ENCODE peak calls at places on chromosomes 3 and 15, in nine cellular contexts. N, K, Y, I, H, S, A, O and W are unnamed samples.

GRCh38 chr3:73407572-73407971 is 217.2 kb downstream of the PDZRN3 start:
- DNase-seq in N (no peak), K (no peak), Y (no peak), I (no peak), H (no peak), S (no peak), A (no peak), O (no peak), W (no peak)

GRCh38 chr15:41950127-41950483 is 22.3 kb downstream of the EHD4 start:
- DNase-seq in N (peak), K (no peak), Y (no peak), I (no peak), H (no peak), S (no peak), A (no peak), O (no peak), W (no peak)

GRCh38 chr3:27160146-27160545 is 209.0 kb downstream of the NEK10 start:
- DNase-seq in N (no peak), K (no peak), Y (peak), I (no peak), H (no peak), S (no peak), A (no peak), O (no peak), W (no peak)

GRCh38 chr3:83684199-83684598 is 1274.6 kb upstream of the CADM2 start:
- DNase-seq in N (no peak), K (no peak), Y (no peak), I (no peak), H (no peak), S (no peak), A (no peak), O (no peak), W (no peak)

GRCh38 chr15:98599911-98600685 is 48.2 kb upstream of the IGF1R start:
- DNase-seq in N (no peak), K (no peak), Y (peak), I (peak), H (peak), S (peak), A (peak), O (peak), W (peak)

GRCh38 chr15:63236272-63236671 is 41.1 kb upstream of the APH1B start:
- DNase-seq in N (no peak), K (no peak), Y (peak), I (no peak), H (no peak), S (no peak), A (no peak), O (no peak), W (peak)

GRCh38 chr3:100155105-100155504 is 40.8 kb upstream of the FILIP1L start:
- DNase-seq in N (no peak), K (no peak), Y (peak), I (no peak), H (no peak), S (no peak), A (no peak), O (no peak), W (peak)

GRCh38 chr15:31149987-31150386 is 48.5 kb upstream of the TRPM1 start:
- DNase-seq in N (no peak), K (no peak), Y (no peak), I (no peak), H (no peak), S (no peak), A (no peak), O (no peak), W (no peak)

GRCh38 chr3:24042879-24043567 is 97.9 kb downstream of the NR1D2 start:
- DNase-seq in N (no peak), K (no peak), Y (no peak), I (no peak), H (no peak), S (no peak), A (no peak), O (no peak), W (no peak)

GRCh38 chr15:36161781-36162212 is 417.6 kb upstream of the CDIN1 start:
- DNase-seq in N (peak), K (no peak), Y (peak), I (no peak), H (no peak), S (no peak), A (no peak), O (no peak), W (peak)

GRCh38 chr3:62870321-62870720 is 4.9 kb downstream of the CADPS start:
- DNase-seq in N (no peak), K (no peak), Y (peak), I (no peak), H (no peak), S (no peak), A (no peak), O (no peak), W (no peak)

GRCh38 chr3:156353535-156353934 is 201.4 kb downstream of the SSR3 start:
- DNase-seq in N (no peak), K (no peak), Y (peak), I (no peak), H (no peak), S (no peak), A (no peak), O (no peak), W (peak)

GRCh38 chr3:112546216-112546759 is 15.5 kb downstream of the ATG3 start:
- DNase-seq in N (no peak), K (no peak), Y (no peak), I (no peak), H (no peak), S (no peak), A (no peak), O (no peak), W (peak)

GRCh38 chr3:48402281-48402732 is 27.6 kb downstream of the PLXNB1 start:
- DNase-seq in N (peak), K (no peak), Y (peak), I (no peak), H (no peak), S (no peak), A (no peak), O (no peak), W (peak)

GRCh38 chr3:41601404-41601987 is 360.4 kb downstream of the ULK4 start:
- DNase-seq in N (no peak), K (no peak), Y (no peak), I (no peak), H (no peak), S (no peak), A (no peak), O (no peak), W (no peak)

GRCh38 chr3:113534365-113534764 is 2.0 kb downstream of the SIDT1 start:
- DNase-seq in N (no peak), K (no peak), Y (no peak), I (peak), H (peak), S (no peak), A (no peak), O (peak), W (no peak)

GRCh38 chr3:71485903-71486302 is 97.6 kb downstream of the FOXP1 start:
- DNase-seq in N (no peak), K (no peak), Y (no peak), I (no peak), H (no peak), S (no peak), A (no peak), O (no peak), W (no peak)

GRCh38 chr15:67127925-67128324 is 62.5 kb downstream of the SMAD3 start:
- DNase-seq in N (peak), K (no peak), Y (peak), I (no peak), H (peak), S (no peak), A (no peak), O (no peak), W (peak)

GRCh38 chr15:80942746-80943565 is 46.7 kb downstream of the MESD start:
- DNase-seq in N (peak), K (no peak), Y (peak), I (no peak), H (no peak), S (no peak), A (no peak), O (no peak), W (no peak)

GRCh38 chr3:23004971-23005370 is 198.2 kb upstream of the UBE2E2 start:
- DNase-seq in N (no peak), K (no peak), Y (peak), I (no peak), H (no peak), S (no peak), A (no peak), O (no peak), W (peak)